ENCODE peak calls at places on chromosomes 6 and 20, in ten cellular contexts. Z, Y, E, S, D, W, R, C, F and X are unnamed samples.

GRCh38 chr6:150352321-150353296 is 16.2 kb upstream of the IYD start:
- DNase-seq in S (no peak), E (no peak), D (no peak), R (no peak), C (no peak), Z (no peak), Y (no peak), W (no peak), F (no peak), X (no peak)

GRCh38 chr20:23244916-23245552 is 105.6 kb upstream of the NXT1 start:
- DNase-seq in C (no peak), E (no peak), R (peak), F (peak), S (no peak), Y (no peak), D (no peak), W (no peak), Z (no peak), X (no peak)

GRCh38 chr6:165760126-165760802 is 97.2 kb upstream of the PDE10A start:
- DNase-seq in Y (no peak), R (no peak), Z (no peak), D (no peak), E (no peak), S (no peak), C (no peak), F (no peak), W (no peak), X (no peak)

GRCh38 chr6:100433726-100434435 is 30.8 kb downstream of the SIM1 start:
- DNase-seq in D (no peak), R (no peak), Z (no peak), Y (no peak), W (no peak), S (no peak), F (no peak), C (no peak), E (no peak), X (peak)

GRCh38 chr20:49685161-49685601 is 28.5 kb downstream of the B4GALT5 start:
- DNase-seq in D (no peak), S (no peak), R (no peak), W (no peak), Z (no peak), F (no peak), E (no peak), C (no peak), Y (no peak), X (no peak)

GRCh38 chr6:906920-907319 is 214.0 kb upstream of the EXOC2 start:
- DNase-seq in F (peak), S (no peak), Y (no peak), E (no peak), C (no peak), D (no peak), W (no peak), Z (no peak), R (no peak), X (no peak)

GRCh38 chr6:38350882-38351281 is 288.8 kb downstream of the BTBD9 start:
- DNase-seq in W (no peak), F (no peak), C (no peak), D (no peak), S (no peak), Z (no peak), E (peak), Y (no peak), R (no peak), X (no peak)

GRCh38 chr6:72946766-72947165 is 278.5 kb downstream of the KHDC1L start:
- DNase-seq in F (no peak), E (no peak), S (no peak), W (no peak), Z (no peak), R (no peak), D (no peak), C (no peak), Y (no peak), X (no peak)

GRCh38 chr6:72787521-72788031 is 165.7 kb downstream of the KCNQ5 start:
- DNase-seq in D (peak), F (no peak), E (no peak), Y (no peak), Z (no peak), C (no peak), W (no peak), R (no peak), S (no peak), X (no peak)

GRCh38 chr6:169316651-169317050 is 63.0 kb upstream of the THBS2 start:
- DNase-seq in R (no peak), W (no peak), C (no peak), E (no peak), F (no peak), Z (no peak), Y (no peak), D (no peak), S (no peak), X (no peak)

GRCh38 chr6:117477988-117478852 is 4.3 kb upstream of the DCBLD1 start:
- DNase-seq in E (no peak), F (no peak), Y (no peak), Z (no peak), W (no peak), D (no peak), R (no peak), C (no peak), S (no peak), X (no peak)

GRCh38 chr6:119280586-119281163 is 68.9 kb downstream of the MAN1A1 start:
- DNase-seq in W (no peak), F (no peak), Z (no peak), R (no peak), E (no peak), S (no peak), C (no peak), Y (no peak), D (no peak), X (no peak)

GRCh38 chr6:85126448-85127178 is 323.3 kb upstream of the NT5E start:
- DNase-seq in C (no peak), Z (peak), Y (no peak), F (no peak), R (peak), E (no peak), W (no peak), D (no peak), S (peak), X (no peak)
- TF ChIP-seq CTCF in C (peak), Z (peak), Y (no peak), F (no peak), R (peak), E (peak), W (no peak), D (no peak), S (peak), X (peak)

GRCh38 chr20:24545168-24545567 is 75.7 kb downstream of the SYNDIG1 start:
- DNase-seq in S (no peak), C (no peak), Y (no peak), R (no peak), E (no peak), W (no peak), D (no peak), Z (no peak), F (no peak), X (peak)

GRCh38 chr20:24547967-24548366 is 78.5 kb downstream of the SYNDIG1 start:
- DNase-seq in F (no peak), D (no peak), Y (no peak), S (no peak), E (no peak), C (no peak), W (no peak), Z (no peak), R (no peak), X (peak)

GRCh38 chr20:24544371-24544770 is 74.9 kb downstream of the SYNDIG1 start:
- DNase-seq in W (no peak), E (no peak), Y (no peak), F (peak), C (no peak), R (no peak), S (no peak), D (no peak), Z (no peak), X (no peak)

GRCh38 chr20:24543741-24544140 is 74.3 kb downstream of the SYNDIG1 start:
- DNase-seq in C (no peak), F (peak), S (no peak), W (no peak), E (no peak), Y (no peak), Z (no peak), D (no peak), R (no peak), X (peak)

GRCh38 chr20:24546232-24546892 is 76.9 kb downstream of the SYNDIG1 start:
- DNase-seq in S (no peak), R (no peak), F (no peak), W (no peak), D (no peak), C (no peak), E (no peak), Y (no peak), Z (no peak), X (no peak)
- TF ChIP-seq POLR2A in S (no peak), R (no peak), F (no peak), W (no peak), D (no peak), C (no peak), E (no peak), Y (no peak), Z (no peak), X (no peak)

GRCh38 chr20:10115021-10115420 is 80.2 kb downstream of the ANKEF1 start:
- DNase-seq in W (no peak), E (no peak), Y (no peak), Z (no peak), R (no peak), F (no peak), C (no peak), S (no peak), D (no peak), X (no peak)
- TF ChIP-seq CTCF in W (no peak), E (no peak), Y (no peak), Z (no peak), R (no peak), F (no peak), C (no peak), S (no peak), D (no peak), X (no peak)

DNA sequence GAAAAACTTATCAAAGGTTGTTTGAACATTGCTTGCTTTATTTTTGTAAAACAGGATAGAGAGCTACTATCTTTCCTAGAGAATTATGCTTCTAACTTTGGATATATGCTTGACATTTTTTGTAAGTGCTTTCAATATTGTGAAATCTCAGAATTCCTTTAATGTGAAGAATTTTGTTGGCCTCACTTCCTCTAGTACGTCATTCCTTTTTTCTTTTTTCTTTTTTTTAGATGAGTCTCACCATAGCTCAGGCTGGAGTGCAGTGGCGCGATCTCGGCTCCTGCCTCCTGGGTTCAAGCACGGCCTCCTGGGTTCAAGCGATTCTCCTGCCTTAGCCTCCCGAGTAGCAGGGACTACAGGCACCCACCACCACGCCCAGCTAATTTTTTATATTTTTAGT is 668.1 kb downstream of the RFPL4B start:
- DNase-seq in E (no peak), Y (no peak), D (no peak), Z (no peak), R (no peak), F (no peak), W (no peak), C (no peak), S (no peak), X (no peak)
- TF ChIP-seq POLR2A in E (no peak), Y (no peak), D (no peak), Z (no peak), R (no peak), F (no peak), W (no peak), C (no peak), S (no peak), X (no peak)

GRCh38 chr6:143840595-143840994 is 2.5 kb upstream of the LTV1 start:
- DNase-seq in F (no peak), Z (no peak), Y (no peak), R (no peak), S (no peak), W (no peak), E (no peak), D (no peak), C (no peak), X (no peak)
- TF ChIP-seq CTCF in F (no peak), Z (no peak), Y (no peak), R (no peak), S (no peak), W (no peak), E (no peak), D (no peak), C (no peak), X (no peak)

GRCh38 chr20:38113401-38114325 is 51.4 kb downstream of the TGM2 start:
- DNase-seq in C (no peak), R (no peak), F (peak), D (peak), Y (no peak), W (no peak), E (no peak), Z (no peak), S (no peak), X (peak)
- TF ChIP-seq POLR2A in C (no peak), R (no peak), F (no peak), D (no peak), Y (no peak), W (no peak), E (no peak), Z (no peak), S (no peak), X (no peak)

DNA sequence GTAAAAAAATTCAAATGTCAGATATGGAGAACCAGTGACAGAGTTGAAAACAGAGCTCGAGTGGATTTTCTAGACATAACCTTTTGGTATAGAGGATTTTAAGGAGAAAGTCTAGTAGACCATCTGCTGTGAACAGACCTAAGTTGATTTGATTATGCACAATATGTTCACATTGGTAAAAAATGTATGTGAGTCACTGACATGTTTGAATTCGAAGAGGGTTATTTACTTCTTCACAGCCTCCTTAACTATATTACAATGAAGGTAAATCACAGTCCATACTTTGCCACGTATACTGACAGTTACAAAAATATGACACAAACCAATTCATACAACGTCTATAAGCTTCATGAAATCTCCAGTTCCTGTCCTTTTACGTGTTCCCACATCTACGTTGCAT is 7.5 kb downstream of the TINAG start:
- DNase-seq in C (no peak), Z (no peak), R (no peak), Y (no peak), S (no peak), D (no peak), E (no peak), F (no peak), W (no peak), X (no peak)
- TF ChIP-seq CTCF in C (no peak), Z (no peak), R (no peak), Y (no peak), S (no peak), D (no peak), E (no peak), F (no peak), W (no peak), X (no peak)

GRCh38 chr6:152391179-152391880 is 245.8 kb downstream of the SYNE1 start:
- DNase-seq in D (no peak), C (no peak), E (no peak), S (no peak), R (no peak), F (no peak), Y (no peak), Z (no peak), W (no peak), X (no peak)
- TF ChIP-seq POLR2A in D (no peak), C (no peak), E (no peak), S (no peak), R (no peak), F (no peak), Y (no peak), Z (no peak), W (no peak), X (no peak)